ENCODE peak calls at places on chromosomes 6 and 20, in seven cellular contexts. T is AG09309, K is adrenal gland, W is kidney, Q is stomach, R is GM10248, D is epithelial cell of esophagus. H is an unnamed sample.

GRCh38 chr20:8912731-8913130 is 156.2 kb upstream of the PLCB4 start:
- DNase-seq in R (no peak), T (no peak), W (no peak), Q (no peak), K (no peak), D (no peak), H (no peak)

GRCh38 chr20:2133318-2134183 is 31.9 kb downstream of the STK35 start:
- DNase-seq in D (no peak), R (no peak), W (no peak), T (peak), K (peak), Q (no peak), H (peak)

GRCh38 chr6:113672691-113673149 is 184.4 kb upstream of the MARCKS start:
- DNase-seq in T (peak), D (no peak), W (peak), R (no peak), K (peak), Q (peak), H (peak)

GRCh38 chr6:2229039-2229438 is 16.4 kb downstream of the GMDS start:
- DNase-seq in D (peak), K (no peak), R (no peak), W (no peak), Q (no peak), T (no peak), H (no peak)

GRCh38 chr20:41476013-41476441 is 109.4 kb upstream of the EMILIN3 start:
- DNase-seq in W (no peak), R (no peak), Q (peak), K (peak), T (peak), D (peak), H (peak)

GRCh38 chr6:18110160-18110559 is 12.3 kb downstream of the NHLRC1 start:
- DNase-seq in W (no peak), Q (no peak), D (no peak), K (no peak), R (no peak), T (no peak), H (no peak)

GRCh38 chr6:53095270-53095669 is 30.1 kb downstream of the FBXO9 start:
- DNase-seq in Q (no peak), R (no peak), D (no peak), T (no peak), W (no peak), K (no peak), H (no peak)

GRCh38 chr6:125267806-125268523 is 33.8 kb downstream of the HDDC2 start:
- DNase-seq in R (no peak), Q (no peak), T (no peak), D (peak), K (peak), W (no peak), H (no peak)

GRCh38 chr6:84515082-84515481 is 249.3 kb downstream of the TBX18 start:
- DNase-seq in R (no peak), T (no peak), W (no peak), Q (no peak), D (no peak), K (no peak), H (no peak)

GRCh38 chr6:141956046-141956761 is 176.5 kb upstream of the GJE1 start:
- DNase-seq in T (peak), Q (no peak), W (no peak), R (no peak), D (peak), K (no peak), H (peak)

GRCh38 chr6:44002071-44002590 is 125.1 kb downstream of the MRPL14 start:
- DNase-seq in K (no peak), R (no peak), W (peak), T (no peak), Q (no peak), D (no peak), H (no peak)

GRCh38 chr20:11891827-11892521 is 25.7 kb upstream of the BTBD3 start:
- DNase-seq in D (peak), R (peak), Q (peak), W (peak), T (no peak), K (peak), H (peak)

GRCh38 chr6:52512199-52512598 is 64.7 kb downstream of the TRAM2 start:
- DNase-seq in Q (no peak), T (no peak), W (peak), K (peak), R (no peak), D (peak), H (peak)

GRCh38 chr20:31560094-31560899 is 44.8 kb upstream of the ID1 start:
- DNase-seq in Q (peak), W (no peak), K (peak), R (peak), D (peak), T (peak), H (peak)

GRCh38 chr6:8059129-8059528 is 5.1 kb downstream of the BLOC1S5 start:
- DNase-seq in Q (no peak), D (peak), T (no peak), R (no peak), K (no peak), W (no peak), H (peak)

GRCh38 chr6:149080511-149080910 is 237.0 kb upstream of the TAB2 start:
- DNase-seq in W (no peak), R (no peak), Q (no peak), K (no peak), D (no peak), T (peak), H (peak)

GRCh38 chr20:17841751-17842191 is 126.8 kb downstream of the SNX5 start:
- DNase-seq in W (no peak), T (no peak), K (peak), Q (no peak), D (no peak), R (no peak), H (no peak)

GRCh38 chr6:106477790-106478189 is 117.3 kb downstream of the CRYBG1 start:
- DNase-seq in T (no peak), K (peak), D (peak), Q (no peak), R (no peak), W (no peak), H (no peak)

GRCh38 chr6:129659590-129660345 is 50.2 kb downstream of the ARHGAP18 start:
- DNase-seq in Q (no peak), W (no peak), T (no peak), D (no peak), K (peak), R (no peak), H (no peak)

GRCh38 chr6:149890629-149891045 is 7.3 kb downstream of the RAET1E start:
- DNase-seq in T (no peak), D (peak), K (no peak), R (no peak), Q (no peak), W (no peak), H (no peak)

GRCh38 chr20:33679758-33680485 is 5.7 kb upstream of the NECAB3 start:
- DNase-seq in W (peak), Q (no peak), T (no peak), K (no peak), D (no peak), R (peak), H (no peak)

GRCh38 chr20:51220293-51220706 is 197.4 kb upstream of the KCNG1 start:
- DNase-seq in R (peak), W (no peak), D (peak), K (no peak), T (no peak), Q (peak), H (no peak)

GRCh38 chr6:111625511-111626331 is 20.0 kb upstream of the TRAF3IP2 start:
- DNase-seq in Q (peak), T (no peak), D (no peak), K (no peak), W (no peak), R (no peak), H (peak)

GRCh38 chr6:69179681-69180080 is 544.6 kb downstream of the ADGRB3 start:
- DNase-seq in W (no peak), R (no peak), K (no peak), Q (no peak), T (no peak), D (peak), H (no peak)

GRCh38 chr6:20212392-20213111 is at the start of gene MBOAT1:
- DNase-seq in D (peak), R (peak), K (peak), W (peak), Q (peak), T (peak), H (peak)
- TF ChIP-seq CTCF in D (no peak), R (peak), K (no peak), W (no peak), Q (no peak), T (no peak), H (peak)

GRCh38 chr6:797479-798077 is 104.6 kb upstream of the EXOC2 start:
- DNase-seq in K (peak), Q (peak), D (peak), T (peak), R (peak), W (no peak), H (peak)
- TF ChIP-seq CTCF in K (peak), Q (peak), D (peak), T (peak), R (peak), W (peak), H (peak)

GRCh38 chr20:24834310-24834709 is 114.8 kb upstream of the CST7 start:
- DNase-seq in T (no peak), R (no peak), W (no peak), D (no peak), K (no peak), Q (no peak), H (no peak)
- TF ChIP-seq CTCF in T (no peak), R (no peak), W (no peak), D (no peak), K (no peak), Q (no peak), H (peak)

GRCh38 chr6:121349596-121349995 is 15.3 kb upstream of the TBC1D32 start:
- DNase-seq in Q (no peak), D (no peak), R (no peak), K (no peak), W (no peak), T (no peak), H (no peak)

GRCh38 chr6:121351911-121352310 is 17.6 kb upstream of the TBC1D32 start:
- DNase-seq in W (no peak), D (no peak), K (no peak), T (no peak), R (no peak), Q (no peak), H (no peak)

GRCh38 chr6:121356575-121356974 is 22.3 kb upstream of the TBC1D32 start:
- DNase-seq in T (no peak), K (no peak), W (no peak), D (no peak), Q (no peak), R (no peak), H (no peak)

GRCh38 chr6:121354764-121355163 is 20.5 kb upstream of the TBC1D32 start:
- DNase-seq in Q (no peak), K (peak), T (no peak), R (no peak), W (no peak), D (no peak), H (no peak)
- TF ChIP-seq CTCF in Q (no peak), K (peak), T (peak), R (no peak), W (no peak), D (peak), H (peak)

GRCh38 chr6:157669747-157670216 is 153.3 kb upstream of the SNX9 start:
- DNase-seq in D (peak), W (peak), K (peak), T (peak), Q (peak), R (no peak), H (peak)
- TF ChIP-seq CTCF in D (peak), W (no peak), K (no peak), T (peak), Q (no peak), R (no peak), H (peak)

H was measured in HFFc6.